ENCODE peak calls at places on chromosomes 3 and 15, in six cellular contexts. One of them, this sample, is unnamed.

GRCh38 chr3:157405457-157405856 is 31.2 kb upstream of the PTX3 start:
- DNase-seq in fibroblast of mammary gland: peak
- DNase-seq in fibroblast of gingiva: peak
- DNase-seq in OCI-LY7: no peak
- DNase-seq in nucleus accumbens: no peak
- DNase-seq in hepatocyte: no peak
- DNase-seq in this sample: no peak

GRCh38 chr15:49625460-49626036 is 4.7 kb downstream of the DTWD1 start:
- DNase-seq in fibroblast of mammary gland: peak
- DNase-seq in fibroblast of gingiva: no peak
- DNase-seq in OCI-LY7: no peak
- DNase-seq in nucleus accumbens: no peak
- DNase-seq in hepatocyte: no peak
- DNase-seq in this sample: no peak

GRCh38 chr3:133942761-133943535 is 47.3 kb upstream of the RAB6B start:
- DNase-seq in fibroblast of mammary gland: no peak
- DNase-seq in fibroblast of gingiva: no peak
- DNase-seq in OCI-LY7: no peak
- DNase-seq in nucleus accumbens: no peak
- DNase-seq in hepatocyte: no peak
- DNase-seq in this sample: no peak

GRCh38 chr3:133991637-133992036 is 38.1 kb downstream of the SLCO2A1 start:
- DNase-seq in fibroblast of mammary gland: no peak
- DNase-seq in fibroblast of gingiva: peak
- DNase-seq in OCI-LY7: no peak
- DNase-seq in nucleus accumbens: no peak
- DNase-seq in hepatocyte: no peak
- DNase-seq in this sample: no peak

GRCh38 chr15:33454996-33455395 is 144.2 kb downstream of the RYR3 start:
- DNase-seq in fibroblast of mammary gland: no peak
- DNase-seq in fibroblast of gingiva: no peak
- DNase-seq in OCI-LY7: no peak
- DNase-seq in nucleus accumbens: no peak
- DNase-seq in hepatocyte: no peak
- DNase-seq in this sample: no peak

GRCh38 chr3:171384101-171384891 is 75.9 kb downstream of the TNIK start:
- DNase-seq in fibroblast of mammary gland: no peak
- DNase-seq in fibroblast of gingiva: no peak
- DNase-seq in OCI-LY7: no peak
- DNase-seq in nucleus accumbens: no peak
- DNase-seq in hepatocyte: no peak
- DNase-seq in this sample: no peak

GRCh38 chr3:156643729-156644389 is 30.5 kb upstream of the TIPARP start:
- DNase-seq in fibroblast of mammary gland: peak
- DNase-seq in fibroblast of gingiva: no peak
- DNase-seq in OCI-LY7: no peak
- DNase-seq in nucleus accumbens: no peak
- DNase-seq in hepatocyte: peak
- DNase-seq in this sample: no peak

GRCh38 chr15:67212655-67213054 is 41.8 kb downstream of the AAGAB start:
- DNase-seq in fibroblast of mammary gland: no peak
- DNase-seq in fibroblast of gingiva: no peak
- DNase-seq in OCI-LY7: no peak
- DNase-seq in nucleus accumbens: no peak
- DNase-seq in hepatocyte: no peak
- DNase-seq in this sample: no peak

GRCh38 chr3:42175841-42176240 is 84.7 kb downstream of the TRAK1 start:
- DNase-seq in fibroblast of mammary gland: no peak
- DNase-seq in fibroblast of gingiva: no peak
- DNase-seq in OCI-LY7: peak
- DNase-seq in nucleus accumbens: no peak
- DNase-seq in hepatocyte: no peak
- DNase-seq in this sample: no peak

GRCh38 chr3:42846682-42847522 is 28.8 kb downstream of the CYP8B1 start:
- DNase-seq in fibroblast of mammary gland: no peak
- DNase-seq in fibroblast of gingiva: no peak
- DNase-seq in OCI-LY7: peak
- DNase-seq in nucleus accumbens: no peak
- DNase-seq in hepatocyte: no peak
- DNase-seq in this sample: no peak

GRCh38 chr3:54955496-54955895 is 27.6 kb upstream of the LRTM1 start:
- DNase-seq in fibroblast of mammary gland: no peak
- DNase-seq in fibroblast of gingiva: no peak
- DNase-seq in OCI-LY7: no peak
- DNase-seq in nucleus accumbens: no peak
- DNase-seq in hepatocyte: no peak
- DNase-seq in this sample: no peak

GRCh38 chr15:72306211-72306785 is 13.7 kb downstream of the CELF6 start:
- DNase-seq in fibroblast of mammary gland: peak
- DNase-seq in fibroblast of gingiva: peak
- DNase-seq in OCI-LY7: peak
- DNase-seq in nucleus accumbens: peak
- DNase-seq in hepatocyte: no peak
- DNase-seq in this sample: peak

GRCh38 chr15:36501063-36501678 is 78.3 kb upstream of the CDIN1 start:
- DNase-seq in fibroblast of mammary gland: peak
- DNase-seq in fibroblast of gingiva: peak
- DNase-seq in OCI-LY7: peak
- DNase-seq in nucleus accumbens: peak
- DNase-seq in hepatocyte: peak
- DNase-seq in this sample: peak

GRCh38 chr15:20346082-20346805 is 195.4 kb downstream of the GOLGA6L6 start:
- DNase-seq in fibroblast of mammary gland: no peak
- DNase-seq in fibroblast of gingiva: no peak
- DNase-seq in OCI-LY7: no peak
- DNase-seq in nucleus accumbens: no peak
- DNase-seq in hepatocyte: peak
- DNase-seq in this sample: no peak

GRCh38 chr3:102099913-102100312 is 250.6 kb downstream of the NFKBIZ start:
- DNase-seq in fibroblast of mammary gland: no peak
- DNase-seq in fibroblast of gingiva: no peak
- DNase-seq in OCI-LY7: no peak
- DNase-seq in nucleus accumbens: no peak
- DNase-seq in hepatocyte: no peak
- DNase-seq in this sample: no peak

GRCh38 chr3:51311055-51311454 is 74.0 kb upstream of the MANF start:
- DNase-seq in fibroblast of mammary gland: peak
- DNase-seq in fibroblast of gingiva: peak
- DNase-seq in OCI-LY7: peak
- DNase-seq in nucleus accumbens: no peak
- DNase-seq in hepatocyte: peak
- DNase-seq in this sample: no peak

GRCh38 chr15:76310470-76311070 is 699 bp downstream of the ETFA start:
- DNase-seq in fibroblast of mammary gland: peak
- DNase-seq in fibroblast of gingiva: no peak
- DNase-seq in OCI-LY7: peak
- DNase-seq in nucleus accumbens: no peak
- DNase-seq in hepatocyte: peak
- DNase-seq in this sample: peak

GRCh38 chr3:42655331-42655888 is 1.9 kb downstream of the ZBTB47 start:
- DNase-seq in fibroblast of mammary gland: no peak
- DNase-seq in fibroblast of gingiva: peak
- DNase-seq in OCI-LY7: no peak
- DNase-seq in nucleus accumbens: no peak
- DNase-seq in hepatocyte: no peak
- DNase-seq in this sample: no peak

GRCh38 chr15:53580371-53580770 is 179.1 kb downstream of the WDR72 start:
- DNase-seq in fibroblast of mammary gland: no peak
- DNase-seq in fibroblast of gingiva: no peak
- DNase-seq in OCI-LY7: no peak
- DNase-seq in nucleus accumbens: no peak
- DNase-seq in hepatocyte: no peak
- DNase-seq in this sample: no peak